ENCODE peak calls at places on chromosomes 5 and 9, in nine cellular contexts. One of them, this sample, is unnamed.

GRCh38 chr5:159133041-159133741 is 33.5 kb upstream of the EBF1 start:
- DNase-seq in kidney: no peak
- DNase-seq in CD8-positive, alpha-beta T cell: no peak
- DNase-seq in prostate gland: peak; percentile 9
- DNase-seq in A549: peak; percentile 25
- DNase-seq in CD4-positive, CD25-positive, alpha-beta regulatory T cell: peak; percentile 65
- DNase-seq in endodermal cell: no peak
- DNase-seq in right lobe of liver: no peak
- DNase-seq in left ventricle myocardium inferior: no peak
- DNase-seq in this sample: no peak

GRCh38 chr9:109314011-109314531 is 6.8 kb downstream of the EPB41L4B start:
- DNase-seq in kidney: no peak
- DNase-seq in CD8-positive, alpha-beta T cell: no peak
- DNase-seq in prostate gland: no peak
- DNase-seq in A549: no peak
- DNase-seq in CD4-positive, CD25-positive, alpha-beta regulatory T cell: no peak
- DNase-seq in endodermal cell: no peak
- DNase-seq in right lobe of liver: no peak
- DNase-seq in left ventricle myocardium inferior: no peak
- DNase-seq in this sample: no peak

GRCh38 chr9:111287127-111287526 is 42.9 kb downstream of the OR2K2 start:
- DNase-seq in kidney: no peak
- DNase-seq in CD8-positive, alpha-beta T cell: no peak
- DNase-seq in prostate gland: no peak
- DNase-seq in A549: no peak
- DNase-seq in CD4-positive, CD25-positive, alpha-beta regulatory T cell: no peak
- DNase-seq in endodermal cell: peak; percentile 58
- DNase-seq in right lobe of liver: no peak
- DNase-seq in left ventricle myocardium inferior: no peak
- DNase-seq in this sample: no peak

GRCh38 chr5:141192110-141192725 is at the start of gene PCDHB10:
- DNase-seq in kidney: peak; percentile 37
- DNase-seq in CD8-positive, alpha-beta T cell: no peak
- DNase-seq in prostate gland: no peak
- DNase-seq in A549: no peak
- DNase-seq in CD4-positive, CD25-positive, alpha-beta regulatory T cell: peak; percentile 10
- DNase-seq in endodermal cell: peak; percentile 92
- DNase-seq in right lobe of liver: no peak
- DNase-seq in left ventricle myocardium inferior: no peak
- DNase-seq in this sample: no peak

GRCh38 chr9:35533398-35533797 is 43.5 kb downstream of the RUSC2 start:
- DNase-seq in kidney: no peak
- DNase-seq in CD8-positive, alpha-beta T cell: no peak
- DNase-seq in prostate gland: no peak
- DNase-seq in A549: no peak
- DNase-seq in CD4-positive, CD25-positive, alpha-beta regulatory T cell: no peak
- DNase-seq in endodermal cell: no peak
- DNase-seq in right lobe of liver: no peak
- DNase-seq in left ventricle myocardium inferior: no peak
- DNase-seq in this sample: no peak

GRCh38 chr9:89745601-89746376 is 141.0 kb downstream of the GADD45G start:
- DNase-seq in kidney: peak; percentile 41
- DNase-seq in CD8-positive, alpha-beta T cell: no peak
- DNase-seq in prostate gland: no peak
- DNase-seq in A549: no peak
- DNase-seq in CD4-positive, CD25-positive, alpha-beta regulatory T cell: no peak
- DNase-seq in endodermal cell: no peak
- DNase-seq in right lobe of liver: no peak
- DNase-seq in left ventricle myocardium inferior: no peak
- DNase-seq in this sample: no peak

GRCh38 chr5:51227963-51228515 is 155.2 kb upstream of the ISL1 start:
- DNase-seq in kidney: no peak
- DNase-seq in CD8-positive, alpha-beta T cell: no peak
- DNase-seq in prostate gland: no peak
- DNase-seq in A549: no peak
- DNase-seq in CD4-positive, CD25-positive, alpha-beta regulatory T cell: no peak
- DNase-seq in endodermal cell: peak; percentile 52
- DNase-seq in right lobe of liver: no peak
- DNase-seq in left ventricle myocardium inferior: no peak
- DNase-seq in this sample: no peak

GRCh38 chr5:151870820-151871219 is 53.8 kb downstream of the GLRA1 start:
- DNase-seq in kidney: no peak
- DNase-seq in CD8-positive, alpha-beta T cell: no peak
- DNase-seq in prostate gland: no peak
- DNase-seq in A549: peak; percentile 38
- DNase-seq in CD4-positive, CD25-positive, alpha-beta regulatory T cell: no peak
- DNase-seq in endodermal cell: no peak
- DNase-seq in right lobe of liver: no peak
- DNase-seq in left ventricle myocardium inferior: no peak
- DNase-seq in this sample: no peak

GRCh38 chr9:137798142-137798541 is 79.4 kb upstream of the CACNA1B start:
- DNase-seq in kidney: no peak
- DNase-seq in CD8-positive, alpha-beta T cell: no peak
- DNase-seq in prostate gland: no peak
- DNase-seq in A549: no peak
- DNase-seq in CD4-positive, CD25-positive, alpha-beta regulatory T cell: no peak
- DNase-seq in endodermal cell: no peak
- DNase-seq in right lobe of liver: no peak
- DNase-seq in left ventricle myocardium inferior: no peak
- DNase-seq in this sample: no peak

GRCh38 chr5:107812570-107813141 is 141.9 kb upstream of the EFNA5 start:
- DNase-seq in kidney: no peak
- DNase-seq in CD8-positive, alpha-beta T cell: no peak
- DNase-seq in prostate gland: no peak
- DNase-seq in A549: no peak
- DNase-seq in CD4-positive, CD25-positive, alpha-beta regulatory T cell: no peak
- DNase-seq in endodermal cell: no peak
- DNase-seq in right lobe of liver: no peak
- DNase-seq in left ventricle myocardium inferior: peak; percentile 30
- DNase-seq in this sample: no peak

GRCh38 chr9:135523521-135524129 is 2.4 kb downstream of the LCN1 start:
- DNase-seq in kidney: no peak
- DNase-seq in CD8-positive, alpha-beta T cell: no peak
- DNase-seq in prostate gland: no peak
- DNase-seq in A549: no peak
- DNase-seq in CD4-positive, CD25-positive, alpha-beta regulatory T cell: no peak
- DNase-seq in endodermal cell: peak; percentile 61
- DNase-seq in right lobe of liver: no peak
- DNase-seq in left ventricle myocardium inferior: no peak
- DNase-seq in this sample: no peak

GRCh38 chr5:1735320-1735970 is 64.2 kb downstream of the MRPL36 start:
- DNase-seq in kidney: peak; percentile 62
- DNase-seq in CD8-positive, alpha-beta T cell: no peak
- DNase-seq in prostate gland: peak; percentile 3
- DNase-seq in A549: no peak
- DNase-seq in CD4-positive, CD25-positive, alpha-beta regulatory T cell: no peak
- DNase-seq in endodermal cell: peak; percentile 34
- DNase-seq in right lobe of liver: peak; percentile 45
- DNase-seq in left ventricle myocardium inferior: no peak
- DNase-seq in this sample: no peak

GRCh38 chr5:26894719-26895263 is 143.6 kb downstream of the CDH9 start:
- DNase-seq in kidney: no peak
- DNase-seq in CD8-positive, alpha-beta T cell: no peak
- DNase-seq in prostate gland: no peak
- DNase-seq in A549: no peak
- DNase-seq in CD4-positive, CD25-positive, alpha-beta regulatory T cell: no peak
- DNase-seq in endodermal cell: no peak
- DNase-seq in right lobe of liver: no peak
- DNase-seq in left ventricle myocardium inferior: no peak
- DNase-seq in this sample: no peak

GRCh38 chr9:112844771-112845542 is 45.7 kb downstream of the SLC46A2 start:
- DNase-seq in kidney: peak; percentile 86
- DNase-seq in CD8-positive, alpha-beta T cell: peak; percentile 64
- DNase-seq in prostate gland: peak; percentile 62
- DNase-seq in A549: peak; percentile 74
- DNase-seq in CD4-positive, CD25-positive, alpha-beta regulatory T cell: peak; percentile 68
- DNase-seq in endodermal cell: peak; percentile 94
- DNase-seq in right lobe of liver: peak; percentile 83
- DNase-seq in left ventricle myocardium inferior: peak; percentile 78
- DNase-seq in this sample: peak; percentile 68

GRCh38 chr5:125317546-125317995 is 571.1 kb upstream of the ZNF608 start:
- DNase-seq in kidney: no peak
- DNase-seq in CD8-positive, alpha-beta T cell: no peak
- DNase-seq in prostate gland: no peak
- DNase-seq in A549: no peak
- DNase-seq in CD4-positive, CD25-positive, alpha-beta regulatory T cell: no peak
- DNase-seq in endodermal cell: no peak
- DNase-seq in right lobe of liver: peak; percentile 57
- DNase-seq in left ventricle myocardium inferior: no peak
- DNase-seq in this sample: no peak

GRCh38 chr9:21002040-21002439 is 29.4 kb downstream of the HACD4 start:
- DNase-seq in kidney: no peak
- DNase-seq in CD8-positive, alpha-beta T cell: no peak
- DNase-seq in prostate gland: no peak
- DNase-seq in A549: no peak
- DNase-seq in CD4-positive, CD25-positive, alpha-beta regulatory T cell: peak; percentile 14
- DNase-seq in endodermal cell: no peak
- DNase-seq in right lobe of liver: no peak
- DNase-seq in left ventricle myocardium inferior: no peak
- DNase-seq in this sample: no peak

GRCh38 chr9:20994486-20994885 is 37.0 kb downstream of the HACD4 start:
- DNase-seq in kidney: no peak
- DNase-seq in CD8-positive, alpha-beta T cell: no peak
- DNase-seq in prostate gland: no peak
- DNase-seq in A549: no peak
- DNase-seq in CD4-positive, CD25-positive, alpha-beta regulatory T cell: no peak
- DNase-seq in endodermal cell: no peak
- DNase-seq in right lobe of liver: no peak
- DNase-seq in left ventricle myocardium inferior: no peak
- DNase-seq in this sample: no peak

GRCh38 chr9:21001581-21001980 is 29.9 kb downstream of the HACD4 start:
- DNase-seq in kidney: no peak
- DNase-seq in CD8-positive, alpha-beta T cell: no peak
- DNase-seq in prostate gland: no peak
- DNase-seq in A549: no peak
- DNase-seq in CD4-positive, CD25-positive, alpha-beta regulatory T cell: no peak
- DNase-seq in endodermal cell: no peak
- DNase-seq in right lobe of liver: no peak
- DNase-seq in left ventricle myocardium inferior: no peak
- DNase-seq in this sample: no peak

GRCh38 chr9:20997503-20998076 is 33.9 kb downstream of the HACD4 start:
- DNase-seq in kidney: no peak
- DNase-seq in CD8-positive, alpha-beta T cell: no peak
- DNase-seq in prostate gland: no peak
- DNase-seq in A549: no peak
- DNase-seq in CD4-positive, CD25-positive, alpha-beta regulatory T cell: peak; percentile 9
- DNase-seq in endodermal cell: no peak
- DNase-seq in right lobe of liver: no peak
- DNase-seq in left ventricle myocardium inferior: no peak
- DNase-seq in this sample: no peak

DNA sequence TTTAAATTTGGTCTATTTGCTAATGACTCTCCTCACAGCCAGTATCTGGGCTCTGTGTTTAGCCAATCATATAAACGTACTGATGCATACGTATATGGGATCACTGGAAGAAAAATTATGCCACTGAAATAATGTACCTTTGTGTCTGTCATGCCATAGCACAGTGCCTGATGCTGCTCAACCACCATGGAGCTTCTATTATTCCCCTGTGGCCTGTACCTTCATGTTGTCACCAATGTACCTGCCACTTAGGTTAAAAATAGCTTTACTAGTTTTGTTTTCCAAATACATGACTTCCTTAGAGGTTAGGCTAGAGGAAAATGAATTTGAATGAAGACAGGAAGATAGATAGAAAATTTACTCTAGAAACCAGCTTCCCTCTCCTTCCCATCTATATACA is 34.6 kb downstream of the HACD4 start:
- DNase-seq in kidney: no peak
- DNase-seq in CD8-positive, alpha-beta T cell: no peak
- DNase-seq in prostate gland: no peak
- DNase-seq in A549: no peak
- DNase-seq in CD4-positive, CD25-positive, alpha-beta regulatory T cell: no peak
- DNase-seq in endodermal cell: no peak
- DNase-seq in right lobe of liver: no peak
- DNase-seq in left ventricle myocardium inferior: no peak
- DNase-seq in this sample: no peak
- H3K27ac ChIP-seq in kidney: no peak overlapping the region
- H3K27ac ChIP-seq in CD8-positive, alpha-beta T cell: no peak overlapping the region
- H3K27ac ChIP-seq in prostate gland: no peak overlapping the region
- H3K27ac ChIP-seq in A549: no peak overlapping the region
- H3K27ac ChIP-seq in CD4-positive, CD25-positive, alpha-beta regulatory T cell: peak overlapping the region; percentile 63
- H3K27ac ChIP-seq in endodermal cell: no peak overlapping the region
- H3K27ac ChIP-seq in right lobe of liver: no peak overlapping the region
- H3K27ac ChIP-seq in left ventricle myocardium inferior: no peak overlapping the region
- H3K27ac ChIP-seq in this sample: no peak overlapping the region

GRCh38 chr9:127903557-127904475 is 4.4 kb upstream of the ST6GALNAC6 start:
- DNase-seq in kidney: peak; percentile 96
- DNase-seq in CD8-positive, alpha-beta T cell: peak; percentile 68
- DNase-seq in prostate gland: no peak
- DNase-seq in A549: no peak
- DNase-seq in CD4-positive, CD25-positive, alpha-beta regulatory T cell: peak; percentile 90
- DNase-seq in endodermal cell: peak; percentile 91
- DNase-seq in right lobe of liver: no peak
- DNase-seq in left ventricle myocardium inferior: peak; percentile 81
- DNase-seq in this sample: peak; percentile 62
- H3K4me3 ChIP-seq in kidney: no peak overlapping the region
- H3K4me3 ChIP-seq in CD8-positive, alpha-beta T cell: peak overlapping the region; percentile 62
- H3K4me3 ChIP-seq in prostate gland: no peak overlapping the region
- H3K4me3 ChIP-seq in A549: no peak overlapping the region
- H3K4me3 ChIP-seq in CD4-positive, CD25-positive, alpha-beta regulatory T cell: peak overlapping the region; percentile 89
- H3K4me3 ChIP-seq in endodermal cell: no peak overlapping the region
- H3K4me3 ChIP-seq in right lobe of liver: no peak overlapping the region
- H3K4me3 ChIP-seq in left ventricle myocardium inferior: no peak overlapping the region
- H3K4me3 ChIP-seq in this sample: peak overlapping the region; percentile 65

DNA sequence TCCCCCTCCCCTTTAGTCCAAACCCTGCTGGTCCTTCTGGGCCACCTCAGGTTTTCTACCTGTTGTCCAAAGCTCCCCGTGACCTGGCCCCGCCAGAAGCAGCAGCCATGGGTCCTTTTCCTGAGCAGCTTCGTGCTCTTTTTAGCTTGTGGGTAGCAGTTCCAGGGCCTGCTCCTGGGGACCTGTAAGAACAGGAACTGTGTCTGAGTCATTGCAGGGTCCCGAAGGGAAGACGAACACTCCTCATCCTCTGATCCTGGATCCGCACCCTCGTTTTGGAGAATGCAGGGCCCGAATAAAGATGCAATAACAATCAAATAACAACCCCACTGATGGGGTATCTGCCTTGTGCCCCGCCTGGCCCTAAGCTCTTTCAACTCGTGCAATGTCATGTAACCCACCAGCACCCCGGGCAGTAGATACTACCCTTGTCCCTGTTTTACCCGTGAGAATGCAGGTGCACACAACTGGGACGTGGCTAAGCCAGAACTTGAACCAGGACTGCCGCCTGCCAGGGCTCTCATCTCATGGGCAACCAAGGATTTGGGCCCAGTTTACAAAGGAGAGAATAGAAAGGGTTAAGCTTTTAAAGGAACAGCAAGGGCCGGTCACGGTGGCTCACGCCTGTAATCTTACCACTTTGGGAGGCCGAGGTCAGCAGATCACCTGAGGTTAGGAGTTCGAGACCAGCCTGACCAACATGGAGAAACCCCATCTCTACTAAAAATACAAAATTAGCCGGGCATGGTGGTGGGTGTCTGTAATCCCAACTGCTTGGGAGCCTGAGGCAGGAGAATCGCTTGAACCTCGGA is 33.2 kb downstream of the NEK6 start:
- DNase-seq in kidney: no peak
- DNase-seq in CD8-positive, alpha-beta T cell: no peak
- DNase-seq in prostate gland: no peak
- DNase-seq in A549: no peak
- DNase-seq in CD4-positive, CD25-positive, alpha-beta regulatory T cell: no peak
- DNase-seq in endodermal cell: no peak
- DNase-seq in right lobe of liver: no peak
- DNase-seq in left ventricle myocardium inferior: no peak
- DNase-seq in this sample: no peak
- H3K4me1 ChIP-seq in kidney: peaks cover 18% of the 10 kb centered on the region
- H3K4me1 ChIP-seq in CD8-positive, alpha-beta T cell: peaks cover 9% of the 10 kb centered on the region
- H3K4me1 ChIP-seq in prostate gland: peaks cover 2% of the 10 kb centered on the region
- H3K4me1 ChIP-seq in A549: peaks cover 74% of the 10 kb centered on the region
- H3K4me1 ChIP-seq in CD4-positive, CD25-positive, alpha-beta regulatory T cell: peaks cover 25% of the 10 kb centered on the region
- H3K4me1 ChIP-seq in endodermal cell: no peaks in the 10 kb centered on the region
- H3K4me1 ChIP-seq in right lobe of liver: peaks cover 8% of the 10 kb centered on the region
- H3K4me1 ChIP-seq in left ventricle myocardium inferior: peaks cover 77% of the 10 kb centered on the region
- H3K4me1 ChIP-seq in this sample: peaks cover 9% of the 10 kb centered on the region

GRCh38 chr9:69502671-69503301 is 169.4 kb downstream of the APBA1 start:
- DNase-seq in kidney: no peak
- DNase-seq in CD8-positive, alpha-beta T cell: no peak
- DNase-seq in prostate gland: no peak
- DNase-seq in A549: no peak
- DNase-seq in CD4-positive, CD25-positive, alpha-beta regulatory T cell: peak; percentile 52
- DNase-seq in endodermal cell: no peak
- DNase-seq in right lobe of liver: no peak
- DNase-seq in left ventricle myocardium inferior: no peak
- DNase-seq in this sample: no peak
- H3K27ac ChIP-seq in kidney: no peak overlapping the region
- H3K27ac ChIP-seq in CD8-positive, alpha-beta T cell: no peak overlapping the region
- H3K27ac ChIP-seq in prostate gland: no peak overlapping the region
- H3K27ac ChIP-seq in A549: no peak overlapping the region
- H3K27ac ChIP-seq in CD4-positive, CD25-positive, alpha-beta regulatory T cell: no peak overlapping the region
- H3K27ac ChIP-seq in endodermal cell: no peak overlapping the region
- H3K27ac ChIP-seq in right lobe of liver: no peak overlapping the region
- H3K27ac ChIP-seq in left ventricle myocardium inferior: no peak overlapping the region
- H3K27ac ChIP-seq in this sample: no peak overlapping the region

This sample was measured in CD8-positive, alpha-beta memory T cell.